ENCODE peak calls at places on chromosomes 1 and 21, in five cellular contexts. D, R, G, E and U are unnamed samples.

GRCh38 chr21:38428211-38428610 is 70.1 kb downstream of the ERG start:
- DNase-seq in E (no peak), G (no peak), D (no peak), R (no peak), U (no peak)

GRCh38 chr1:204445860-204446412 is 34.3 kb upstream of the PPP1R15B start:
- DNase-seq in R (no peak), E (peak; percentile 64), G (peak; percentile 98), D (peak; percentile 66), U (peak; percentile 75)

GRCh38 chr1:155513300-155513926 is 49.2 kb downstream of the ASH1L start:
- DNase-seq in D (peak; percentile 15), G (peak; percentile 69), R (no peak), E (no peak), U (no peak)

GRCh38 chr1:40381268-40382109 is 8.0 kb downstream of the SMAP2 start:
- DNase-seq in E (no peak), G (peak; percentile 42), R (no peak), D (peak; percentile 58), U (no peak)

GRCh38 chr1:53025034-53025777 is 36.8 kb upstream of the PODN start:
- DNase-seq in D (no peak), G (peak; percentile 86), E (no peak), R (no peak), U (no peak)

GRCh38 chr1:170562644-170563338 is 30.8 kb downstream of the GORAB start:
- DNase-seq in R (no peak), D (peak; percentile 68), G (peak; percentile 73), E (no peak), U (peak; percentile 57)

GRCh38 chr1:26284597-26285351 is 4.9 kb downstream of the SH3BGRL3 start:
- DNase-seq in D (peak; percentile 99), G (peak; percentile 86), R (peak; percentile 91), E (peak; percentile 97), U (peak; percentile 86)

GRCh38 chr1:161771973-161772372 is 5.9 kb downstream of the ATF6 start:
- DNase-seq in E (no peak), D (no peak), G (no peak), R (no peak), U (no peak)

GRCh38 chr1:231264642-231265041 is 23.6 kb downstream of the GNPAT start:
- DNase-seq in D (no peak), E (no peak), R (no peak), G (peak; percentile 29), U (no peak)

GRCh38 chr1:17653728-17654351 is 101.3 kb upstream of the ACTL8 start:
- DNase-seq in D (peak; percentile 47), R (no peak), G (peak; percentile 66), E (no peak), U (no peak)

GRCh38 chr1:6183520-6183989 is 3.4 kb upstream of the CHD5 start:
- DNase-seq in D (peak; percentile 32), G (peak; percentile 32), R (no peak), E (no peak), U (no peak)

GRCh38 chr1:245046764-245047163 is 108.0 kb upstream of the KIF26B start:
- DNase-seq in E (no peak), D (no peak), R (no peak), G (no peak), U (no peak)

GRCh38 chr1:31027693-31028526 is 37.6 kb downstream of the PUM1 start:
- DNase-seq in E (no peak), R (no peak), G (no peak), D (peak; percentile 78), U (no peak)

GRCh38 chr1:174289644-174290310 is 130.5 kb downstream of the RABGAP1L start:
- DNase-seq in E (no peak), R (no peak), D (no peak), G (no peak), U (no peak)

GRCh38 chr1:191674780-191675179 is 483.5 kb upstream of the RGS18 start:
- DNase-seq in D (no peak), R (no peak), G (no peak), E (no peak), U (no peak)

GRCh38 chr1:167555971-167556714 is 2.6 kb upstream of the CREG1 start:
- DNase-seq in G (peak; percentile 92), R (no peak), D (peak; percentile 83), E (peak; percentile 78), U (peak; percentile 75)

GRCh38 chr1:68175621-68176398 is 56.5 kb downstream of the WLS start:
- DNase-seq in R (no peak), G (peak; percentile 68), E (no peak), D (no peak), U (no peak)

GRCh38 chr1:8373547-8374270 is 55.8 kb downstream of the SLC45A1 start:
- DNase-seq in R (peak; percentile 78), E (no peak), D (no peak), G (no peak), U (no peak)

GRCh38 chr1:233293556-233294446 is 1.7 kb downstream of the PCNX2 start:
- DNase-seq in R (no peak), E (no peak), G (no peak), D (no peak), U (no peak)

GRCh38 chr1:186323865-186324264 is 51.2 kb downstream of the TPR start:
- DNase-seq in R (no peak), G (no peak), D (no peak), E (no peak), U (no peak)

GRCh38 chr21:45643021-45643980 is at the start of gene PCBP3:
- DNase-seq in E (peak; percentile 80), R (peak; percentile 99), G (peak; percentile 54), D (peak; percentile 87), U (peak; percentile 99)

GRCh38 chr21:45640888-45641479 is 2.5 kb upstream of the PCBP3 start:
- DNase-seq in D (no peak), G (peak; percentile 35), E (no peak), R (no peak), U (no peak)

GRCh38 chr21:45642122-45642813 is 1.3 kb upstream of the PCBP3 start:
- DNase-seq in G (no peak), D (peak; percentile 20), E (no peak), R (peak; percentile 88), U (no peak)

GRCh38 chr21:45641480-45642035 is 2.0 kb upstream of the PCBP3 start:
- DNase-seq in D (no peak), E (no peak), R (no peak), G (no peak), U (no peak)

GRCh38 chr21:45644041-45644906 is 749 bp downstream of the PCBP3 start:
- DNase-seq in E (no peak), G (no peak), D (peak; percentile 54), R (no peak), U (no peak)
- H3K4me3 ChIP-seq in E (no peak overlapping the region), G (peak overlapping the region; percentile 66), D (peak overlapping the region; percentile 49), R (peak overlapping the region; percentile 47), U (peak overlapping the region; percentile 48)

GRCh38 chr1:72137665-72138064 is 144.7 kb downstream of the NEGR1 start:
- DNase-seq in R (no peak), D (no peak), E (no peak), G (no peak), U (no peak)

GRCh38 chr1:72140222-72140621 is 142.1 kb downstream of the NEGR1 start:
- DNase-seq in R (no peak), G (no peak), D (no peak), E (no peak), U (no peak)
- H3K4me3 ChIP-seq in R (no peak overlapping the region), G (no peak overlapping the region), D (no peak overlapping the region), E (no peak overlapping the region), U (no peak overlapping the region)

DNA sequence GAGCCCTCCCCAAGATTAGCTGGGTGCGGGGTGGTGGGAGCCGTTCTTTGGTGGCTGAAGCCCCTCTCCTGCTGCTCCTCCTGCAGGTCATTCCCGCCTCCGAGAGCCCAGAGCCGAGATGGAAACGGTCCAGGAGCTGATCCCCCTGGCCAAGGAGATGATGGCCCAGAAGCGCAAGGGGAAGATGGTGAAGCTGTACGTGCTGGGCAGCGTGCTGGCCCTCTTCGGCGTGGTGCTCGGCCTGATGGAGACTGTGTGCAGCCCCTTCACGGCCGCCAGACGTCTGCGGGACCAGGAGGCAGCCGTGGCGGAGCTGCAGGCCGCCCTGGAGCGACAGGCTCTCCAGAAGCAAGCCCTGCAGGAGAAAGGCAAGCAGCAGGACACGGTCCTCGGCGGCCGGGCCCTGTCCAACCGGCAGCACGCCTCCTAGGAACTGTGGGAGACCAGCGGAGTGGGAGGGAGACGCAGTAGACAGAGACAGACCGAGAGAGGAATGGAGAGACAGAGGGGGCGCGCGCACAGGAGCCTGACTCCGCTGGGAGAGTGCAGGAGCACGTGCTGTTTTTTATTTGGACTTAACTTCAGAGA is 449 bp downstream of the G0S2 start:
- DNase-seq in D (peak; percentile 50), R (peak; percentile 86), G (no peak), E (no peak), U (peak; percentile 69)
- H3K4me3 ChIP-seq in D (peak overlapping the region; percentile 65), R (peak overlapping the region; percentile 54), G (peak overlapping the region; percentile 46), E (peak overlapping the region; percentile 46), U (peak overlapping the region; percentile 55)

GRCh38 chr1:205662135-205662725 is 18.1 kb downstream of the SLC45A3 start:
- DNase-seq in G (no peak), E (no peak), R (no peak), D (no peak), U (no peak)
- H3K4me3 ChIP-seq in G (no peak overlapping the region), E (no peak overlapping the region), R (no peak overlapping the region), D (no peak overlapping the region), U (no peak overlapping the region)

DNA sequence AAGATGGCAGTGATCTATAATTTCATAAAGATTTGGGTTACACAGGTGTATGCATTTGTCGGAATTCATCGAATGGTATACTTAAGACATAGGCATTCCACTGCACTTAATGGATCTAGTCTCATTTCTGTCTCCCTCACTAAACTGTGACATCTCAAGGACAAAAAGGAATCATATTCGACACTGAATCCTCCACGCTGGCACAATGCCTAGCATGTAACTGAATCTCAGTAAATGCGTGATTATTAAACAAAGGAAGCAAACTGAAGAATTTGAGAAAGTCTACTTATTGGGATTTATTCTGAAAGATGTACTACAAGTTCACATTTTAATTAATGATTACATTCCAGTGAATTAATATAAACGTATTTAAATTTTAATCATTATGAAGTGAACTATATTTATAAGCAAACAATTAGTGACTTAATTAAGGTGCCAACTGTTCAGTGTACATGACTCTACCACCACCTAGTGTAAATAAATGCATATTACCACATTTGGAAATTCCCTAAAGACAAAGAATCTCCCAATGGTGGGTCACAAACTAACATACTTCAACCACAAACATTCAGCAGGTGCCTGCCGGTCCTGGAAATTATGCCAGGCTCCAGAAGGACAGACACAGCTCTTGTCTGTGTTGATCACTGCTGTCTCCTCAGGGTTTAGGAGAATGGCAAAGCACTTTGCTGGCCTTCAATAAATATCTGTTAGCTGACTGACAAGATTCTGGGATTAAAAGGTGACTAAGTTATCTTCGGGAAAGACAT is 56.4 kb downstream of the SMYD3 start:
- DNase-seq in D (peak; percentile 49), E (no peak), G (peak; percentile 63), R (no peak), U (no peak)
- H3K4me3 ChIP-seq in D (no peak overlapping the region), E (no peak overlapping the region), G (no peak overlapping the region), R (no peak overlapping the region), U (no peak overlapping the region)